ENCODE peak calls at places on chromosomes 11 and 22, in ten cellular contexts. P, U, V, F, T, E, L, B, X and N are unnamed samples.
A peak's percentile ranks its signal among the peaks of the same experiment; 100 is the strongest.

GRCh38 chr11:13859986-13860385 is 102.5 kb upstream of the SPON1 start:
- DNase-seq in T (no peak), X (no peak), U (no peak), V (no peak), E (no peak), B (no peak), L (no peak), P (no peak), F (no peak), N (no peak)

GRCh38 chr11:65376138-65376713 is 6.2 kb downstream of the SLC25A45 start:
- DNase-seq in X (no peak), B (no peak), U (no peak), P (no peak), F (peak; percentile 55), V (no peak), T (no peak), E (no peak), L (no peak), N (no peak)

GRCh38 chr11:65558785-65559509 is 788 bp upstream of the LTBP3 start:
- DNase-seq in X (no peak), V (no peak), U (peak; percentile 87), E (no peak), L (no peak), P (no peak), F (no peak), T (no peak), B (peak; percentile 32), N (no peak)

GRCh38 chr11:8033791-8034585 is 46.9 kb downstream of the EIF3F start:
- DNase-seq in L (no peak), U (no peak), B (no peak), F (no peak), T (no peak), P (no peak), E (no peak), V (no peak), X (no peak), N (peak; percentile 21)

GRCh38 chr11:81644239-81644840 is 1089.3 kb downstream of the FAM181B start:
- DNase-seq in P (peak; percentile 35), X (peak; percentile 67), U (no peak), T (peak; percentile 16), V (no peak), B (peak; percentile 24), F (no peak), E (no peak), L (no peak), N (no peak)

GRCh38 chr22:38707346-38707745 is 1.6 kb downstream of the GTPBP1 start:
- DNase-seq in B (peak; percentile 68), T (no peak), L (no peak), P (no peak), E (no peak), V (no peak), X (peak; percentile 82), U (no peak), F (no peak), N (no peak)

GRCh38 chr22:39592104-39593060 is 21.8 kb downstream of the CACNA1I start:
- DNase-seq in L (no peak), T (no peak), F (no peak), U (no peak), X (peak; percentile 76), B (peak; percentile 70), P (no peak), V (peak; percentile 16), E (no peak), N (no peak)

GRCh38 chr22:46815132-46815531 is 52.7 kb downstream of the TBC1D22A start:
- DNase-seq in F (no peak), P (no peak), B (no peak), V (no peak), L (no peak), E (peak; percentile 65), X (no peak), T (no peak), U (no peak), N (no peak)

GRCh38 chr11:104872393-104872792 is 25.9 kb downstream of the CASP12 start:
- DNase-seq in X (no peak), V (no peak), T (no peak), B (no peak), L (no peak), E (no peak), P (no peak), U (no peak), F (no peak), N (no peak)

GRCh38 chr11:104870910-104871309 is 27.4 kb downstream of the CASP12 start:
- DNase-seq in V (no peak), P (no peak), U (no peak), X (no peak), F (no peak), L (no peak), B (peak; percentile 16), T (no peak), E (no peak), N (no peak)

GRCh38 chr11:104876838-104877500 is 21.3 kb downstream of the CASP12 start:
- DNase-seq in E (no peak), P (no peak), X (no peak), B (no peak), U (no peak), T (peak; percentile 12), V (no peak), F (no peak), L (no peak), N (no peak)

GRCh38 chr11:104876324-104876723 is 21.9 kb downstream of the CASP12 start:
- DNase-seq in F (no peak), E (no peak), V (no peak), L (no peak), B (no peak), U (no peak), P (no peak), T (no peak), X (no peak), N (no peak)

GRCh38 chr11:104873252-104873651 is 25.0 kb downstream of the CASP12 start:
- DNase-seq in X (no peak), T (peak; percentile 39), P (no peak), B (no peak), F (no peak), U (no peak), V (no peak), L (no peak), E (no peak), N (no peak)
- TF ChIP-seq CTCF in X (peak; percentile 45), T (peak; percentile 46), P (no peak), B (peak; percentile 18), F (no peak), U (no peak), V (no peak), L (no peak), E (no peak), N (no peak)

GRCh38 chr22:25965331-25965730 is 203.9 kb upstream of the SEZ6L start:
- DNase-seq in L (no peak), B (no peak), P (no peak), T (no peak), V (no peak), U (no peak), X (no peak), E (no peak), F (no peak), N (no peak)

GRCh38 chr22:25960375-25960774 is 208.9 kb upstream of the SEZ6L start:
- DNase-seq in P (no peak), E (no peak), T (no peak), X (no peak), V (no peak), B (no peak), U (no peak), F (no peak), L (no peak), N (no peak)

GRCh38 chr22:25966448-25966913 is 202.8 kb upstream of the SEZ6L start:
- DNase-seq in E (no peak), B (no peak), T (no peak), F (no peak), P (peak; percentile 48), L (no peak), X (no peak), V (no peak), U (no peak), N (no peak)

GRCh38 chr22:25962711-25963110 is 206.6 kb upstream of the SEZ6L start:
- DNase-seq in L (no peak), B (no peak), V (no peak), P (no peak), F (no peak), E (no peak), T (no peak), X (no peak), U (no peak), N (no peak)

GRCh38 chr22:25961699-25962098 is 207.6 kb upstream of the SEZ6L start:
- DNase-seq in U (no peak), T (no peak), X (no peak), P (no peak), F (no peak), V (no peak), B (no peak), E (no peak), L (no peak), N (no peak)
- TF ChIP-seq CTCF in U (no peak), T (no peak), X (no peak), P (no peak), F (no peak), V (no peak), B (no peak), E (no peak), L (no peak), N (no peak)

GRCh38 chr11:79066456-79067354 is 374.1 kb downstream of the TENM4 start:
- DNase-seq in U (no peak), T (no peak), E (no peak), F (no peak), B (no peak), P (peak; percentile 21), V (no peak), X (no peak), L (no peak), N (no peak)

GRCh38 chr11:79059171-79059570 is 381.7 kb downstream of the TENM4 start:
- DNase-seq in P (no peak), V (no peak), B (no peak), U (no peak), T (no peak), L (no peak), E (no peak), X (no peak), F (no peak), N (no peak)

GRCh38 chr11:79060534-79060933 is 380.3 kb downstream of the TENM4 start:
- DNase-seq in P (no peak), T (no peak), E (no peak), F (no peak), V (no peak), L (no peak), X (peak; percentile 63), U (no peak), B (no peak), N (no peak)

GRCh38 chr11:79060081-79060480 is 380.7 kb downstream of the TENM4 start:
- DNase-seq in T (no peak), E (no peak), V (no peak), U (no peak), L (no peak), X (no peak), F (no peak), P (no peak), B (no peak), N (no peak)

GRCh38 chr11:79062814-79063762 is 377.7 kb downstream of the TENM4 start:
- DNase-seq in E (no peak), F (no peak), L (no peak), B (no peak), X (peak; percentile 63), P (peak; percentile 52), U (no peak), V (no peak), T (no peak), N (no peak)
- TF ChIP-seq CTCF in E (peak; percentile 11), F (peak; percentile 30), L (no peak), B (peak; percentile 50), X (peak; percentile 80), P (peak; percentile 57), U (peak; percentile 36), V (peak; percentile 60), T (no peak), N (no peak)

DNA sequence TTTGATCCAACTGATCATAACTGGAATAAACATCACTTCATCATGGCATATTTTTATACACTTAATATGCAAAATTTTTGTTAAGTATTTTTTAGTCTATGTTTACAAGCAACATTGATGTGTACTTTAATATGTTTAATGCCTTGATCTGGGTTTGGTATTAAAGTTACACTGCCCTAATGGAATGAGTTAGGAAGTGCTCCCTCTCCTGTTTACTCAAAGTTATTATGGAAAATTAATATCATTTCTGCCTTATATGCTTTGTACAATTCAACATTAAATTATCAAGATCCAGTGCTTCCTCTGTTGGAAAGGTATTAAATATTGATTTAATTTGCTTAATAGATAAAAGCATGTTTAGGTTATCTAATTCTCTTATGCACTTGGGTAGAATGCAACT is 927.3 kb upstream of the RAG2 start:
- DNase-seq in B (no peak), P (no peak), F (no peak), X (peak; percentile 42), L (no peak), U (no peak), T (no peak), V (no peak), E (no peak), N (no peak)
- TF ChIP-seq CTCF in B (peak; percentile 37), P (no peak), F (peak; percentile 5), X (peak; percentile 61), L (no peak), U (no peak), T (no peak), V (no peak), E (no peak), N (no peak)